ENCODE peak calls at places on chromosome 2, in five cellular contexts. B, K, P, I and N are unnamed samples.

GRCh38 chr2:75310915-75311314 is 111.6 kb upstream of the TACR1 start:
- DNase-seq in B (no peak), K (no peak), P (no peak), I (peak; percentile 5), N (no peak)

GRCh38 chr2:46018773-46019593 is 278.2 kb upstream of the EPAS1 start:
- DNase-seq in B (no peak), K (no peak), P (no peak), I (no peak), N (no peak)

GRCh38 chr2:118431586-118431985 is 343.3 kb downstream of the INSIG2 start:
- DNase-seq in B (no peak), K (no peak), P (no peak), I (no peak), N (no peak)

GRCh38 chr2:30655660-30656059 is 151.6 kb downstream of the CAPN13 start:
- DNase-seq in B (no peak), K (no peak), P (no peak), I (no peak), N (no peak)

GRCh38 chr2:7083580-7084509 is 166.6 kb downstream of the RNF144A start:
- DNase-seq in B (no peak), K (no peak), P (peak; percentile 45), I (peak; percentile 68), N (peak; percentile 39)

GRCh38 chr2:205700331-205701132 is 18.2 kb downstream of the NRP2 start:
- DNase-seq in B (no peak), K (no peak), P (peak; percentile 89), I (no peak), N (no peak)

GRCh38 chr2:101803128-101803527 is 105.6 kb downstream of the MAP4K4 start:
- DNase-seq in B (no peak), K (no peak), P (peak; percentile 79), I (no peak), N (no peak)

GRCh38 chr2:99552529-99552928 is 62.7 kb upstream of the REV1 start:
- DNase-seq in B (no peak), K (no peak), P (no peak), I (no peak), N (no peak)

GRCh38 chr2:161097157-161097556 is 63.1 kb upstream of the TANK start:
- DNase-seq in B (no peak), K (no peak), P (no peak), I (no peak), N (no peak)

GRCh38 chr2:23241611-23242245 is 143.3 kb upstream of the KLHL29 start:
- DNase-seq in B (no peak), K (no peak), P (no peak), I (no peak), N (no peak)

GRCh38 chr2:138677179-138677578 is 103.0 kb downstream of the NXPH2 start:
- DNase-seq in B (no peak), K (no peak), P (no peak), I (no peak), N (no peak)

GRCh38 chr2:157897106-157897971 is 21.2 kb upstream of the ACVR1 start:
- DNase-seq in B (no peak), K (no peak), P (no peak), I (peak; percentile 18), N (no peak)

GRCh38 chr2:10521356-10521755 is 73.2 kb upstream of the ODC1 start:
- DNase-seq in B (no peak), K (no peak), P (no peak), I (no peak), N (peak; percentile 41)

GRCh38 chr2:31312898-31313297 is 78.9 kb downstream of the EHD3 start:
- DNase-seq in B (no peak), K (no peak), P (no peak), I (no peak), N (no peak)

GRCh38 chr2:28678175-28678855 is 73.3 kb upstream of the PPP1CB start:
- DNase-seq in B (no peak), K (no peak), P (no peak), I (no peak), N (no peak)

GRCh38 chr2:100235098-100235497 is 87.2 kb downstream of the LONRF2 start:
- DNase-seq in B (no peak), K (no peak), P (no peak), I (no peak), N (peak; percentile 25)

GRCh38 chr2:135573620-135574019 is 42.3 kb downstream of the R3HDM1 start:
- DNase-seq in B (no peak), K (no peak), P (no peak), I (no peak), N (no peak)

GRCh38 chr2:71592181-71592711 is 138.9 kb downstream of the DYSF start:
- DNase-seq in B (no peak), K (no peak), P (no peak), I (no peak), N (no peak)

GRCh38 chr2:43480874-43481273 is 115.0 kb downstream of the THADA start:
- DNase-seq in B (no peak), K (no peak), P (no peak), I (no peak), N (no peak)

GRCh38 chr2:146874260-146874658 is 970.6 kb upstream of the ACVR2A start:
- DNase-seq in B (no peak), K (no peak), P (no peak), I (no peak), N (no peak)

GRCh38 chr2:12990523-12990922 is 273.8 kb downstream of the TRIB2 start:
- DNase-seq in B (no peak), K (no peak), P (no peak), I (no peak), N (no peak)

GRCh38 chr2:207796585-207797350 is 27.1 kb upstream of the FZD5 start:
- DNase-seq in B (peak; percentile 75), K (no peak), P (peak; percentile 87), I (no peak), N (peak; percentile 53)

GRCh38 chr2:38748391-38748790 is 2.8 kb downstream of the SRSF7 start:
- DNase-seq in B (no peak), K (no peak), P (no peak), I (no peak), N (no peak)

GRCh38 chr2:104412384-104412783 is 441.5 kb upstream of the POU3F3 start:
- DNase-seq in B (no peak), K (no peak), P (peak; percentile 20), I (peak; percentile 41), N (peak; percentile 65)

GRCh38 chr2:101006065-101006715 is 4.1 kb downstream of the RPL31 start:
- DNase-seq in B (no peak), K (no peak), P (no peak), I (no peak), N (no peak)

GRCh38 chr2:191675807-191676667 is 1.9 kb upstream of the NABP1 start:
- DNase-seq in B (no peak), K (peak; percentile 94), P (no peak), I (peak; percentile 76), N (no peak)

GRCh38 chr2:82795446-82795845 is 1663.6 kb downstream of the SUCLG1 start:
- DNase-seq in B (no peak), K (no peak), P (no peak), I (no peak), N (no peak)

GRCh38 chr2:70041666-70042065 is 45.6 kb upstream of the PCBP1 start:
- DNase-seq in B (no peak), K (no peak), P (no peak), I (no peak), N (no peak)
- TF ChIP-seq CREB1 in B (no peak), K (no peak), P (no peak), I (no peak), N (no peak)

DNA sequence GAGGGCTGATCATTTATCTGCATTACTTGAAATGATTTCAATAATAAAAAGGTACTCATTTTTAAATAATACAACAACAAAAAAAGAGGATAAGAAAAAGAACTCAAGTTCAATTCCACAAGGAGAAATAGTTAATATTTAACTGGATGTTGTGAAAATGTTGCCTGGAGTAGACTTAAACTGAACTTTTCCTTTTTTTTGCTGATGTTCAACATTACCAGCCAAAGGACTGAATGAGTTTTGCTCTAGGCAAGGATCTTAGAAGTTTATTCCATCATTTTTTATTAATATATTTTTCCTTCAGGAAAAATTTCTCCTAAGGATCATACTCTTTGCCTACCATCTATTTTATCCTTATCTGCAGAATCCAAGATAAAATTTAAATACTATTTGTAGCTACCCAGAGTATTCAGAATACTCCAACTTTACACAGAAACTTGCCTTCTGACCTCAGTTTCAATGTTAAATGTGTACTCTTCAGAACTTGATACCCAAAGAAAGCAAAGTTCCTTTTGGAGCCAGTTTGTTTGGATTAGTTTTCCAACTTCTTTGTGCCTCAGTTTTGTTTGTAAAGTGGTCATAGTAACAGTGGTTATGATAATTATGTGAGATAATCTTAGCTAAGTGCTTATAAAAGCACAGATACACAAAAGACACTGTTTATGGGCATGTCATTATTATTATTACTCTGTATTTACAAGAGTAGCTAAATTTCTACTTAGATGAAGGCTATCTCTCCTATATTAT is 12.8 kb downstream of the CKAP2L start:
- DNase-seq in B (no peak), K (no peak), P (peak; percentile 34), I (no peak), N (no peak)
- TF ChIP-seq MAX in B (no peak), K (no peak), P (no peak), I (no peak), N (no peak)

DNA sequence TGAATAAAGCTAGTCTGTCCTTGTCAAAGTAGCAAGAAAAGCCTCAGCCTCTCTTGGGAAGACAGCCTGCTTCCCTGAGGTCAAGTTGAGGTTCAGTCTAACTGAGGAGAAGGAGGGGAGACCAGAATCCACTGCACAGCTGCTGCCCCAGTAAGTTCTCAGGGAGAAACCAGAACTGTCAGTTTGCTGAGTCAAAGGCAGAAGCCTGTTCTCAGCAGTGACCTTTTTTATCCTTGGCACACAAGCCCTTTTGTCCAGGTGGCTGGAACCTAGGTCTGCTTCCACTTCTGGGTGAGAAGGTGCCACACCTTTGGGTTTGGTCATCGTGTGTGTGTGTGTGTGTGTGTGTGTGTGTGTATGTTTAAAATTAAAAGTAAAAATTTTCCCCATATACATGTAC is 15.1 kb downstream of the INPP4A start:
- DNase-seq in B (no peak), K (no peak), P (no peak), I (no peak), N (no peak)
- TF ChIP-seq CREB1 in B (no peak), K (no peak), P (no peak), I (no peak), N (no peak)

DNA sequence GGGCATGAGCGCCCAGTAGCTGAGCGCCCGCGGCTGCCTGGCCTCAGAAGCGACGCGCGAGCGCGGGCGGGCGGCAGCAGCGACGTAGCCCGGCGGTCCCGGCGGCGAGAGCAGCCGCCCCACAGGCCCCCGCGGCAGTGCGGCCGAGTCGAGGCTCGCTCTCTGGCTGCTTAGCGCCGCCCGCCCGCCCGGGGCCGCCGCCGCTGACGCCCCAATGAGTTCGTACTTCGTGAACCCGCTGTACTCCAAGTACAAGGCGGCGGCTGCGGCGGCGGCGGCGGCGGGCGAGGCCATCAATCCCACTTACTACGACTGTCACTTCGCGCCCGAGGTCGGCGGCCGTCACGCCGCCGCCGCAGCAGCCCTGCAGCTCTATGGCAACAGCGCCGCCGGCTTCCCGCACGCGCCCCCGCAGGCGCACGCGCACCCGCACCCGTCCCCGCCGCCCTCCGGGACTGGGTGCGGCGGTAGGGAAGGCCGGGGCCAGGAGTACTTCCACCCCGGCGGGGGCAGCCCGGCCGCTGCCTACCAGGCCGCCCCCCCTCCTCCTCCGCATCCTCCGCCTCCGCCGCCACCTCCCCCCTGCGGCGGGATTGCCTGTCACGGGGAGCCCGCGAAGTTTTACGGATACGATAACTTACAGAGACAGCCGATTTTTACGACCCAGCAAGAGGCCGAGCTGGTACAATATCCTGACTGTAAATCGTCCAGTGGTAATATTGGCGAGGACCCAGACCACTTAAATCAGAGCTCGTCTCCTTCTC is 830 bp downstream of the HOXD8 start:
- DNase-seq in B (no peak), K (no peak), P (no peak), I (peak; percentile 49), N (peak; percentile 56)
- TF ChIP-seq MAX in B (no peak), K (no peak), P (no peak), I (no peak), N (no peak)